ENCODE peak calls at places on chromosomes 13 and 19, in nine cellular contexts. K is T-helper 2 cell, F is brain microvascular endothelial cell, V is DMS79, Z is bronchial epithelial cell, R is A549, N is GM18507, A is T-helper 9 cell, X is fibroblast of the conjunctiva. W is an unnamed sample.

GRCh38 chr19:39093761-39094160 is 9.6 kb downstream of the ACP7 start:
- DNase-seq in K (no peak), F (no peak), V (no peak), Z (peak; percentile 59), R (peak; percentile 48), N (no peak), A (no peak), X (no peak), W (no peak)

GRCh38 chr19:873084-874019 is 13.9 kb downstream of the CFD start:
- DNase-seq in K (peak; percentile 79), F (no peak), V (no peak), Z (peak; percentile 52), R (peak; percentile 87), N (peak; percentile 58), A (peak; percentile 73), X (no peak), W (no peak)

GRCh38 chr13:28336193-28336657 is 158.7 kb downstream of the FLT1 start:
- DNase-seq in K (no peak), F (no peak), V (no peak), Z (no peak), R (no peak), N (no peak), A (no peak), X (no peak), W (no peak)

GRCh38 chr13:43573361-43573740 is 213.4 kb downstream of the ENOX1 start:
- DNase-seq in K (no peak), F (peak; percentile 27), V (no peak), Z (peak; percentile 40), R (peak; percentile 31), N (no peak), A (no peak), X (no peak), W (no peak)

GRCh38 chr19:17244618-17245534 is 843 bp downstream of the NR2F6 start:
- DNase-seq in K (no peak), F (no peak), V (no peak), Z (no peak), R (no peak), N (no peak), A (no peak), X (no peak), W (no peak)

GRCh38 chr13:95023405-95023804 is 277.8 kb downstream of the ABCC4 start:
- DNase-seq in K (no peak), F (no peak), V (no peak), Z (peak; percentile 91), R (no peak), N (no peak), A (no peak), X (no peak), W (no peak)

GRCh38 chr19:5150331-5150901 is 181.5 kb downstream of the KDM4B start:
- DNase-seq in K (no peak), F (no peak), V (no peak), Z (no peak), R (no peak), N (no peak), A (no peak), X (no peak), W (peak; percentile 1)

GRCh38 chr13:29858231-29858630 is 7.8 kb upstream of the UBL3 start:
- DNase-seq in K (no peak), F (no peak), V (no peak), Z (no peak), R (no peak), N (no peak), A (no peak), X (no peak), W (no peak)

GRCh38 chr19:34490141-34490766 is 8.7 kb downstream of the WTIP start:
- DNase-seq in K (no peak), F (no peak), V (no peak), Z (no peak), R (no peak), N (no peak), A (no peak), X (no peak), W (no peak)

GRCh38 chr13:35699805-35700204 is 223.3 kb upstream of the MAB21L1 start:
- DNase-seq in K (no peak), F (peak; percentile 45), V (no peak), Z (no peak), R (no peak), N (no peak), A (no peak), X (no peak), W (no peak)

GRCh38 chr13:34208326-34208725 is 390.4 kb downstream of the RFC3 start:
- DNase-seq in K (no peak), F (no peak), V (no peak), Z (no peak), R (no peak), N (no peak), A (no peak), X (peak; percentile 14), W (no peak)

GRCh38 chr19:33055718-33056117 is 9.0 kb downstream of the RHPN2 start:
- DNase-seq in K (no peak), F (peak; percentile 8), V (no peak), Z (no peak), R (no peak), N (no peak), A (no peak), X (no peak), W (no peak)

GRCh38 chr19:2604747-2605329 is 97.7 kb downstream of the GNG7 start:
- DNase-seq in K (no peak), F (no peak), V (no peak), Z (no peak), R (no peak), N (no peak), A (no peak), X (no peak), W (no peak)

GRCh38 chr13:25948910-25949309 is 102.9 kb downstream of the SHISA2 start:
- DNase-seq in K (no peak), F (no peak), V (no peak), Z (peak; percentile 18), R (no peak), N (no peak), A (no peak), X (no peak), W (no peak)

GRCh38 chr19:9321338-9321737 is 2.6 kb upstream of the ZNF559 start:
- DNase-seq in K (no peak), F (no peak), V (no peak), Z (no peak), R (no peak), N (no peak), A (no peak), X (no peak), W (no peak)

W was measured in thoracic aorta.